ENCODE peak calls at places on chromosomes 16 and 17, in seven cellular contexts. J, R, F, K, O, B and V are unnamed samples.

GRCh38 chr16:10048850-10049249 is 133.4 kb downstream of the GRIN2A start:
- DNase-seq in O (no peak), K (no peak), B (no peak), F (no peak), R (no peak), J (no peak), V (no peak)

GRCh38 chr17:7238418-7239090 is 703 bp downstream of the PHF23 start:
- DNase-seq in O (no peak), K (no peak), B (no peak), J (no peak), F (peak; percentile 79), R (peak; percentile 38), V (peak; percentile 73)

GRCh38 chr17:57528084-57528451 is 217.0 kb downstream of the CCDC182 start:
- DNase-seq in K (no peak), B (no peak), O (no peak), F (no peak), J (no peak), R (no peak), V (no peak)

GRCh38 chr16:83970430-83970815 is 2.4 kb downstream of the NECAB2 start:
- DNase-seq in O (no peak), K (no peak), J (no peak), B (no peak), R (no peak), F (no peak), V (no peak)

GRCh38 chr16:2364638-2365210 is 24.2 kb upstream of the ABCA3 start:
- DNase-seq in O (no peak), B (no peak), R (peak; percentile 58), J (no peak), F (no peak), K (no peak), V (no peak)

GRCh38 chr16:17083628-17084027 is 387.1 kb downstream of the XYLT1 start:
- DNase-seq in J (no peak), R (no peak), B (no peak), O (no peak), F (no peak), K (no peak), V (no peak)

GRCh38 chr16:85902366-85903155 is 3.6 kb downstream of the IRF8 start:
- DNase-seq in O (no peak), F (no peak), J (peak; percentile 56), K (peak; percentile 67), R (no peak), B (no peak), V (no peak)

GRCh38 chr16:49458656-49459445 is 85.2 kb downstream of the C16orf78 start:
- DNase-seq in R (no peak), K (no peak), O (no peak), B (no peak), F (peak; percentile 20), J (no peak), V (no peak)

GRCh38 chr17:27362503-27362902 is 68.6 kb downstream of the WSB1 start:
- DNase-seq in K (no peak), B (no peak), J (no peak), O (no peak), R (no peak), F (no peak), V (no peak)

GRCh38 chr16:77898671-77899211 is 110.4 kb downstream of the VAT1L start:
- DNase-seq in F (no peak), J (no peak), B (no peak), R (no peak), K (no peak), O (no peak), V (no peak)

GRCh38 chr17:9427460-9428315 is 147.9 kb downstream of the STX8 start:
- DNase-seq in R (no peak), K (no peak), O (peak; percentile 20), F (no peak), B (peak; percentile 65), J (no peak), V (no peak)

GRCh38 chr16:56354746-56355145 is 70.6 kb downstream of the AMFR start:
- DNase-seq in J (peak; percentile 9), F (peak; percentile 59), B (peak; percentile 33), K (peak; percentile 2), O (no peak), R (no peak), V (no peak)

GRCh38 chr17:32009262-32009542 is 2.0 kb downstream of the LRRC37B start:
- DNase-seq in F (no peak), R (no peak), K (no peak), J (no peak), B (no peak), O (no peak), V (no peak)
- H3K4me3 ChIP-seq in F (peak overlapping the region; percentile 63), R (peak overlapping the region; percentile 94), K (peak overlapping the region; percentile 79), J (no peak overlapping the region), B (peak overlapping the region; percentile 90), O (peak overlapping the region; percentile 96), V (no peak overlapping the region)

DNA sequence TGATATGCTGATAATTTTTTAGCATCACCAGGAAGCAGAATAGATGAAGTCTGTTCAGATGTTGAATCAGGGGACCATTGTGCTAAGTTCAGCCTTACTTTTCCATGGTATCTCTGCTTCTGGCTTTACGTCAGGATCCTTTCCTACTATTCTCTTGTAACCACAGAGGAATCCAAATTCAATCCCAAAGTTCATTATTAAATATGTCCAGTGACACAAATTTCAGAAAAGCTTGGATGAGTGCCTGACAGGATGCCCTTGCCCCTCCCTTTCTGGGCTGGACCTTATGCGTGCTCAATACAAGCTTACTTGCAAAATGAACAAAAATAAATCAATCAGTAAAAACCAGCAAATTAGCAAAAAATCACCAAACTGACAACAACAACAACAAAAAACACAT is 37.6 kb upstream of the ADORA2B start:
- DNase-seq in J (no peak), F (no peak), B (no peak), R (no peak), K (no peak), O (no peak), V (no peak)
- TF ChIP-seq CTCF in J (no peak), F (no peak), B (no peak), R (no peak), K (no peak), O (no peak), V (no peak)

GRCh38 chr16:54374136-54374535 is 87.5 kb upstream of the IRX3 start:
- DNase-seq in K (no peak), B (no peak), J (no peak), O (no peak), R (no peak), F (no peak), V (no peak)
- H3K4me1 ChIP-seq in K (no peaks in the 10 kb centered on the region), B (no peaks in the 10 kb centered on the region), J (no peaks in the 10 kb centered on the region), O (no peaks in the 10 kb centered on the region), R (peaks cover 4% of the 10 kb centered on the region), F (no peaks in the 10 kb centered on the region), V (no peaks in the 10 kb centered on the region)

GRCh38 chr17:81329927-81330883 is 35.1 kb upstream of the SLC38A10 start:
- DNase-seq in R (no peak), F (no peak), O (no peak), B (no peak), K (peak; percentile 61), J (no peak), V (no peak)

GRCh38 chr17:81330884-81331245 is 35.8 kb upstream of the SLC38A10 start:
- DNase-seq in F (no peak), B (no peak), J (no peak), O (no peak), K (no peak), R (no peak), V (no peak)

GRCh38 chr17:81328489-81328888 is 33.4 kb upstream of the SLC38A10 start:
- DNase-seq in F (no peak), K (no peak), B (no peak), R (no peak), J (no peak), O (no peak), V (no peak)

GRCh38 chr17:81329279-81329926 is 34.3 kb upstream of the SLC38A10 start:
- DNase-seq in B (peak; percentile 92), K (peak; percentile 94), R (peak; percentile 66), J (peak; percentile 91), F (peak; percentile 97), O (peak; percentile 77), V (peak; percentile 95)

GRCh38 chr17:81328925-81329278 is 33.8 kb upstream of the SLC38A10 start:
- DNase-seq in F (peak; percentile 82), B (no peak), J (no peak), K (no peak), R (no peak), O (no peak), V (no peak)
- H3K4me3 ChIP-seq in F (no peak overlapping the region), B (no peak overlapping the region), J (no peak overlapping the region), K (no peak overlapping the region), R (no peak overlapping the region), O (no peak overlapping the region), V (no peak overlapping the region)

GRCh38 chr17:43090022-43090421 is 35.1 kb downstream of the BRCA1 start:
- DNase-seq in J (no peak), R (no peak), B (no peak), O (no peak), F (no peak), K (no peak), V (no peak)

GRCh38 chr17:43079578-43080302 is 45.4 kb downstream of the BRCA1 start:
- DNase-seq in R (no peak), B (no peak), O (no peak), J (no peak), K (peak; percentile 29), F (no peak), V (no peak)

GRCh38 chr17:43085489-43085888 is 39.7 kb downstream of the BRCA1 start:
- DNase-seq in R (no peak), O (no peak), F (no peak), K (no peak), J (no peak), B (no peak), V (no peak)
- TF ChIP-seq CTCF in R (no peak), O (no peak), F (no peak), K (no peak), J (peak; percentile 32), B (no peak), V (no peak)